ENCODE peak calls at places on chromosomes 2 and 18, in seven cellular contexts. Y is ovary, P is uterus, W is suprapubic skin, G is prostate gland, X is GM12892, R is body of pancreas. C is an unnamed sample.

GRCh38 chr2:230230087-230230486 is 4.6 kb downstream of the SP140 start:
- DNase-seq in Y (no peak), P (no peak), W (no peak), G (no peak), X (no peak), R (no peak), C (no peak)

GRCh38 chr18:59267511-59268126 is 5.6 kb downstream of the RAX start:
- DNase-seq in Y (no peak), P (no peak), W (no peak), G (no peak), X (no peak), R (no peak), C (no peak)

GRCh38 chr2:240133401-240133800 is 2.7 kb downstream of the COPS9 start:
- DNase-seq in Y (no peak), P (no peak), W (peak), G (no peak), X (no peak), R (no peak), C (no peak)

GRCh38 chr18:54357082-54357659 is 487 bp downstream of the STARD6 start:
- DNase-seq in Y (no peak), P (peak), W (peak), G (no peak), X (no peak), R (no peak), C (no peak)

GRCh38 chr18:3493501-3494244 is 43.7 kb downstream of the TGIF1 start:
- DNase-seq in Y (no peak), P (no peak), W (no peak), G (no peak), X (no peak), R (no peak), C (no peak)

GRCh38 chr2:154455201-154455600 is 243.3 kb upstream of the KCNJ3 start:
- DNase-seq in Y (no peak), P (no peak), W (no peak), G (no peak), X (no peak), R (no peak), C (no peak)

GRCh38 chr2:239803102-239803763 is 221.9 kb downstream of the NDUFA10 start:
- DNase-seq in Y (no peak), P (no peak), W (no peak), G (no peak), X (no peak), R (no peak), C (no peak)

GRCh38 chr18:34840416-34840815 is 130.3 kb downstream of the DTNA start:
- DNase-seq in Y (no peak), P (no peak), W (no peak), G (no peak), X (no peak), R (no peak), C (no peak)

GRCh38 chr2:96539215-96539920 is 2.8 kb downstream of the ARID5A start:
- DNase-seq in Y (no peak), P (no peak), W (no peak), G (no peak), X (no peak), R (no peak), C (no peak)

GRCh38 chr2:212958757-212959295 is 192.6 kb downstream of the IKZF2 start:
- DNase-seq in Y (no peak), P (no peak), W (no peak), G (no peak), X (no peak), R (no peak), C (no peak)

GRCh38 chr2:98731709-98732349 is 897 bp upstream of the MGAT4A start:
- DNase-seq in Y (no peak), P (no peak), W (no peak), G (no peak), X (no peak), R (no peak), C (no peak)

GRCh38 chr2:10046899-10047298 is 3.5 kb downstream of the KLF11 start:
- DNase-seq in Y (no peak), P (no peak), W (no peak), G (no peak), X (no peak), R (no peak), C (no peak)

GRCh38 chr2:106165556-106165955 is 28.5 kb downstream of the UXS1 start:
- DNase-seq in Y (no peak), P (no peak), W (no peak), G (no peak), X (no peak), R (no peak), C (no peak)

GRCh38 chr2:178403671-178404379 is 47.1 kb downstream of the PRKRA start:
- DNase-seq in Y (no peak), P (no peak), W (no peak), G (no peak), X (no peak), R (no peak), C (no peak)

GRCh38 chr18:57813245-57813644 is 10.1 kb upstream of the ATP8B1 start:
- DNase-seq in Y (no peak), P (no peak), W (no peak), G (no peak), X (no peak), R (no peak), C (no peak)

GRCh38 chr2:206832886-206833285 is 67.5 kb downstream of the FASTKD2 start:
- DNase-seq in Y (no peak), P (no peak), W (no peak), G (no peak), X (no peak), R (no peak), C (no peak)

DNA sequence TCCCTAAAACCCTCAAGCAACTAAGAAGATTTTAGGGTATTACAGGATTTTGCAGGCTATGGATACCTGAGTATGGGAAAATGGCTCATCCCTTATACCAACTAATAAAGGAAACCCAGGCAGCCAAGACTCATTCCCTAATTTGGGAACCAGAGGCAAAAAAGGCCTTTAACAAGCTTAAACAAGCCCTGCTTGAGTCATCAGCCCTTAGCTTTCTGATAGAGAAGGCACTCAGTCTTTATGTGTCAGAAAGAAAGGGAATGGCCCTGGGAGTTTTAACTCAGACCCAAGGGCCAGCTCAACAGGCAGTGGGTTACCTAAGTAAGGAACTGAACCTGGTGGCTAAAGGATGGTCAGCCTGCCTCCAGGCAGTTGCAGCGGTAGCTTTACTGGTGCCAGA is 96.9 kb upstream of the RMP24 start:
- DNase-seq in Y (no peak), P (no peak), W (no peak), G (no peak), X (no peak), R (no peak), C (no peak)
- TF ChIP-seq POLR2A in Y (no peak), P (no peak), W (no peak), G (no peak), X (no peak), R (no peak), C (no peak)

GRCh38 chr2:46814160-46814559 is 101.4 kb downstream of the MCFD2 start:
- DNase-seq in Y (peak), P (peak), W (no peak), G (peak), X (no peak), R (no peak), C (peak)

GRCh38 chr2:46813680-46814079 is 101.9 kb downstream of the MCFD2 start:
- DNase-seq in Y (no peak), P (no peak), W (no peak), G (no peak), X (no peak), R (no peak), C (no peak)

GRCh38 chr2:46811379-46812310 is 104.0 kb downstream of the MCFD2 start:
- DNase-seq in Y (no peak), P (no peak), W (no peak), G (peak), X (no peak), R (no peak), C (no peak)

GRCh38 chr2:46812381-46813024 is 103.1 kb downstream of the MCFD2 start:
- DNase-seq in Y (peak), P (peak), W (no peak), G (peak), X (no peak), R (no peak), C (peak)

GRCh38 chr2:46813046-46813445 is 102.6 kb downstream of the MCFD2 start:
- DNase-seq in Y (peak), P (no peak), W (no peak), G (no peak), X (no peak), R (no peak), C (peak)
- TF ChIP-seq POLR2A in Y (no peak), P (no peak), W (no peak), G (no peak), X (no peak), R (no peak), C (no peak)

GRCh38 chr2:74834806-74835755 is 1.2 kb downstream of the HK2 start:
- DNase-seq in Y (peak), P (no peak), W (peak), G (no peak), X (peak), R (peak), C (peak)
- TF ChIP-seq POLR2A in Y (no peak), P (no peak), W (no peak), G (peak), X (no peak), R (no peak), C (no peak)

GRCh38 chr2:130797493-130798435 is 39.0 kb upstream of the ARHGEF4 start:
- DNase-seq in Y (peak), P (peak), W (peak), G (peak), X (peak), R (peak), C (peak)
- TF ChIP-seq POLR2A in Y (no peak), P (no peak), W (no peak), G (peak), X (no peak), R (peak), C (peak)

DNA sequence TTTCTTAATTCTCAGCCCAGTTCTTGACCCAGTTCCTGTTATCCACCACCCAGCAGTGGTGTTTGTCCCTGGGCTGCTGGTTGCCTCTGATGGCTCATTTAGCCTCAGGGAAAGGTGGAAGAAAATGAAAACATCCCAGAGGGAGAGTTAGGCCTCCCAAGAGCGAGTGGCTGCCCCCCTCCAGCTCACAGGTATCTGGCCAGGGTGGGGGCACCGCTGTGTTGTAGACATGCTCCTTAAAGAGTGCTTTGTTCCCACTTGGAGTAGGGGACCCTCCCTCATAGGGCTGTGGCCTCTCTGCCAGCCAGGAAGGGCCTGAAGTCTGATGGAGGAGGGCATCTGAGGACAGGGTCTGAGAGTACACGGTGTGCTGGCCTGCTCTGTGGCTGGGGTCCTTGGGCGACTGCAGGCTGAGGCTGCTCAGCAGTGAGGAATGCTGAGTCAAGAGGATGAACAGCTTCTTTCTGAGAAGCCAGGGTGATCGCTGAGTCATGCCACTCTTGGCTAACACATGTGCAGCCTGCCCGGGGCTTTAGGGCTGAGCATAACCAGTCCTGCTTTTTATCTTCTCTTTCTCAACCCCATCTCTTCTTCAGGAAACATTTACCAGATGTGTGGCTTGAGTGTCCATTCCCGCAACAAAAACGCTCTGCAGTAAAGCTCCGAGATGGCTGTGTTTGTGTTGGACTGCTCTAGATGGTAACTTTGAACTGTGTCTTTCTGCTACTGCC is 72.4 kb downstream of the IL1R2 start:
- DNase-seq in Y (peak), P (peak), W (peak), G (peak), X (no peak), R (peak), C (peak)
- TF ChIP-seq POLR2A in Y (peak), P (no peak), W (no peak), G (no peak), X (no peak), R (no peak), C (no peak)

GRCh38 chr2:176555112-176555511 is 285.9 kb downstream of the MTX2 start:
- DNase-seq in Y (no peak), P (no peak), W (no peak), G (no peak), X (no peak), R (no peak), C (no peak)
- TF ChIP-seq POLR2A in Y (no peak), P (no peak), W (no peak), G (no peak), X (no peak), R (no peak), C (no peak)

DNA sequence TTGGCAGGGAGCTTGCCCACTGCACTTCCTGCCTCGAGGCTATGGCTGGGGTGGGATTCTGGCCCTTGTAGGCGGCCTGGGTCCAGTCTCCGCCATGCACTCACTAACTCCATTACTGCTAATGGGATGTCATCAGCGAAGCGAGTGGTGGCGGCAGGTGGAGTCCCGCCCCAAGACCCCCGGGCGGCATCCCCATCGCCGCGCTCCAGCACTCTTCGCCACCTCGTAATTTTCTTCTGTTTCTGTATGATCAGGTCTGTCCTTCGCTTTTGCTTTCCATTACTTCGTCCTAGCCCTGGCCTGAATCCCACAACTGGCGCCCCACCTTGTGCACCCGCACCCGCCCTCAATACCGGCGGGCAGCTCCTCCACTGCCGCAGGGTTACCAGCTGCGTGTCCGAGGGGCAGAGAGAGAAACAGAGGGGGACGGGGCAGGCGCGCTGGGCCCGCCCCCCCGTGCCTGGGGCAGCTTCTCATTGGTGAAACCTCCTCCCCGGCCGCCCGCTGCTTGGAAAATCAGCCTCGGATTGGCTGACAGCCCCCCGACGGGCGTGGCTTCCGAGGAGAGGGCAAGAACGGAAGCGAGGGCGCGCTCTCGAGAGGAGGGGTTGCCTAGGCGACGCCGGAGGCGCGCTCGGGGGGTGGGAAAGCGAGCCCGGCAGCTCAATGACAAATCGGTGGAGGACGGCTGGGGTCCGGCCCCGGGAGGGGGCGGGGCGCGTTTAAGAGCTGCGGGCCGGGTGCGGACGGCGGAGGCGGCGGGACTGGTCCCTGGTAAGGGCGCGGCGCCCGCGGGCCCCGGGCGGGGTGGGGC is at the start of gene RALB:
- DNase-seq in Y (peak), P (peak), W (peak), G (peak), X (peak), R (peak), C (peak)
- TF ChIP-seq POLR2A in Y (peak), P (peak), W (peak), G (peak), X (peak), R (peak), C (no peak)

DNA sequence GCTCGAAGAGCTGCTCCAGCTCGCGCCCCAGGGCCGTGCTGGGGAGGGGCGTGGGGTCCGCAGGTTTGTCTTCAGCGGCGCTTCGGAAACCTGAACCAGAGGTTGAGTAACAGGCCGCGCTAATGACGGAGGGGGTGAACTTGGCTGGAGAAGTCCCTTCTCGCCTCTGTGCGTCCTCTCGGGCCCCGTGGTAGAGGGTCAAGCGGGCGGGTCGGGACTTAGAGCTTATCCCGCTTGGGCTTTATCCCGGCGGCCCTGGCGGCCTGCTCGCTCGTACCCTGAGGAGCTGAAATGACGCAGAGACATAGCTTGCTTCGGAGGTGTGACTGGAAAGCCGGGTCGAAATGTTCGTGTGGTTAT is 479 bp downstream of the RNMT start:
- DNase-seq in Y (peak), P (peak), W (peak), G (peak), X (peak), R (peak), C (no peak)
- TF ChIP-seq POLR2A in Y (no peak), P (no peak), W (no peak), G (no peak), X (no peak), R (no peak), C (no peak)

GRCh38 chr2:111897924-111898702 is at the start of gene MERTK:
- DNase-seq in Y (peak), P (peak), W (peak), G (peak), X (peak), R (peak), C (peak)
- TF ChIP-seq POLR2A in Y (peak), P (peak), W (peak), G (peak), X (no peak), R (peak), C (peak)

GRCh38 chr2:216502776-216503629 is 4.4 kb downstream of the RPL37A start:
- DNase-seq in Y (no peak), P (no peak), W (no peak), G (no peak), X (no peak), R (no peak), C (no peak)
- TF ChIP-seq POLR2A in Y (no peak), P (no peak), W (no peak), G (no peak), X (peak), R (peak), C (no peak)